ENCODE peak calls at places on chromosomes 3 and 15, in four cellular contexts. D is foreskin keratinocyte; B is activated CD8-positive, alpha-beta T cell treated with anti-CD3 and anti-CD28 coated beads for 36 hours; Q is neural crest cell. A is an unnamed sample.

GRCh38 chr15:25829075-25829474 is 34.1 kb downstream of the ATP10A start:
- DNase-seq in D (no peak), B (no peak), Q (no peak), A (no peak)

GRCh38 chr3:52854013-52854412 is 19.2 kb upstream of the MUSTN1 start:
- DNase-seq in D (no peak), B (no peak), Q (no peak), A (no peak)

GRCh38 chr3:87473944-87474343 is 197.6 kb upstream of the POU1F1 start:
- DNase-seq in D (no peak), B (no peak), Q (no peak), A (no peak)

GRCh38 chr15:75666823-75667501 is 19.2 kb downstream of the SNX33 start:
- DNase-seq in D (peak; percentile 100), B (no peak), Q (no peak), A (no peak)

GRCh38 chr3:195048059-195048905 is 222.7 kb downstream of the XXYLT1 start:
- DNase-seq in D (no peak), B (no peak), Q (no peak), A (no peak)

GRCh38 chr15:101689901-101690300 is 34.4 kb downstream of the TARS3 start:
- DNase-seq in D (peak; percentile 32), B (peak; percentile 61), Q (no peak), A (no peak)

GRCh38 chr3:122533931-122534334 is 19.2 kb upstream of the KPNA1 start:
- DNase-seq in D (peak; percentile 96), B (peak; percentile 69), Q (no peak), A (peak; percentile 77)

GRCh38 chr3:17579289-17580031 is 163.0 kb downstream of the TBC1D5 start:
- DNase-seq in D (no peak), B (no peak), Q (no peak), A (no peak)

GRCh38 chr15:89113263-89113662 is 25.0 kb downstream of the ABHD2 start:
- DNase-seq in D (no peak), B (no peak), Q (no peak), A (no peak)

GRCh38 chr3:179234244-179234643 is 16.7 kb downstream of the KCNMB3 start:
- DNase-seq in D (no peak), B (no peak), Q (no peak), A (no peak)

GRCh38 chr15:70794596-70795310 is 31.4 kb upstream of the UACA start:
- DNase-seq in D (no peak), B (no peak), Q (no peak), A (no peak)

GRCh38 chr15:82093774-82094211 is 48.0 kb upstream of the MEX3B start:
- DNase-seq in D (peak; percentile 74), B (no peak), Q (no peak), A (no peak)

GRCh38 chr3:180855364-180855763 is 57.1 kb upstream of the FXR1 start:
- DNase-seq in D (no peak), B (no peak), Q (no peak), A (no peak)

GRCh38 chr3:78729921-78730320 is 1037.9 kb downstream of the ROBO1 start:
- DNase-seq in D (no peak), B (no peak), Q (no peak), A (no peak)

GRCh38 chr15:71648095-71648494 is 162.3 kb upstream of the NR2E3 start:
- DNase-seq in D (no peak), B (no peak), Q (no peak), A (no peak)

GRCh38 chr3:158434412-158435038 is 136.5 kb upstream of the MLF1 start:
- DNase-seq in D (no peak), B (peak; percentile 52), Q (peak; percentile 54), A (peak; percentile 9)
- TF ChIP-seq CTCF in D (peak; percentile 90), B (peak; percentile 58), Q (peak; percentile 85), A (peak; percentile 72)

GRCh38 chr3:30730967-30731366 is 124.6 kb downstream of the TGFBR2 start:
- DNase-seq in D (no peak), B (no peak), Q (no peak), A (no peak)

GRCh38 chr3:30729512-30729911 is 123.1 kb downstream of the TGFBR2 start:
- DNase-seq in D (no peak), B (no peak), Q (no peak), A (no peak)

GRCh38 chr3:30733229-30733628 is 126.8 kb downstream of the TGFBR2 start:
- DNase-seq in D (no peak), B (no peak), Q (no peak), A (no peak)

GRCh38 chr3:30737746-30738499 is 131.5 kb downstream of the TGFBR2 start:
- DNase-seq in D (no peak), B (no peak), Q (no peak), A (no peak)

GRCh38 chr3:30733681-30734080 is 127.3 kb downstream of the TGFBR2 start:
- DNase-seq in D (no peak), B (no peak), Q (no peak), A (no peak)
- TF ChIP-seq CTCF in D (no peak), B (no peak), Q (no peak), A (no peak)

GRCh38 chr15:45225506-45226273 is 26.3 kb upstream of the SLC28A2 start:
- DNase-seq in D (no peak), B (peak; percentile 11), Q (no peak), A (no peak)
- TF ChIP-seq CTCF in D (no peak), B (no peak), Q (no peak), A (no peak)

DNA sequence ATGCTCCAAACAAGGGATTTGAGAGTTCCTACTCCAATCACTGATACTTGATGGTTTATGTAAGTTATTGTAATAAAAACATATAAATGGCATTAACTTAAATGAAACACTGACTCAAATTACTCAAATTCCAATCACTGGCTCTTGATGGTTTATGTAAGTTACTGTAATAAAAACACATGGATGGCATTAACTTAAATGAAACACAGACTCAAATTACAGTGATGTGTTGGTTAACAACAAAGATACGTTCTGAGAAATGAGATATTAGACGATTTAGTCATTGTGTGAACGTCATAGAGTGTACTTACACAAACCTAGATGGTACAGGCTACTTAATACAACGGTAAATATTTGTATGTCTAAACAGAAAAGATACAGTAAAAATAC is 6.6 kb downstream of the MOBP start:
- DNase-seq in D (no peak), B (no peak), Q (no peak), A (no peak)
- TF ChIP-seq CTCF in D (no peak), B (no peak), Q (no peak), A (no peak)

GRCh38 chr3:14413381-14414071 is 11.1 kb downstream of the SLC6A6 start:
- DNase-seq in D (no peak), B (no peak), Q (no peak), A (no peak)

GRCh38 chr3:14412831-14413380 is 10.5 kb downstream of the SLC6A6 start:
- DNase-seq in D (no peak), B (no peak), Q (no peak), A (no peak)

GRCh38 chr3:14410501-14411165 is 8.2 kb downstream of the SLC6A6 start:
- DNase-seq in D (peak; percentile 42), B (peak; percentile 60), Q (no peak), A (no peak)

GRCh38 chr3:14411166-14411526 is 8.7 kb downstream of the SLC6A6 start:
- DNase-seq in D (no peak), B (no peak), Q (no peak), A (no peak)

GRCh38 chr3:14411988-14412387 is 9.6 kb downstream of the SLC6A6 start:
- DNase-seq in D (no peak), B (no peak), Q (no peak), A (no peak)
- TF ChIP-seq CTCF in D (peak; percentile 32), B (no peak), Q (peak; percentile 47), A (no peak)

GRCh38 chr3:169769287-169770181 is at the start of gene ACTRT3:
- DNase-seq in D (no peak), B (peak; percentile 80), Q (peak; percentile 71), A (peak; percentile 59)

GRCh38 chr3:169771651-169772529 is 1.3 kb upstream of the MYNN start:
- DNase-seq in D (no peak), B (peak; percentile 70), Q (peak; percentile 69), A (no peak)

GRCh38 chr3:169774186-169774585 is 990 bp downstream of the MYNN start:
- DNase-seq in D (no peak), B (no peak), Q (no peak), A (no peak)

GRCh38 chr3:169772530-169772950 is 656 bp upstream of the MYNN start:
- DNase-seq in D (peak; percentile 74), B (no peak), Q (peak; percentile 52), A (peak; percentile 44)

DNA sequence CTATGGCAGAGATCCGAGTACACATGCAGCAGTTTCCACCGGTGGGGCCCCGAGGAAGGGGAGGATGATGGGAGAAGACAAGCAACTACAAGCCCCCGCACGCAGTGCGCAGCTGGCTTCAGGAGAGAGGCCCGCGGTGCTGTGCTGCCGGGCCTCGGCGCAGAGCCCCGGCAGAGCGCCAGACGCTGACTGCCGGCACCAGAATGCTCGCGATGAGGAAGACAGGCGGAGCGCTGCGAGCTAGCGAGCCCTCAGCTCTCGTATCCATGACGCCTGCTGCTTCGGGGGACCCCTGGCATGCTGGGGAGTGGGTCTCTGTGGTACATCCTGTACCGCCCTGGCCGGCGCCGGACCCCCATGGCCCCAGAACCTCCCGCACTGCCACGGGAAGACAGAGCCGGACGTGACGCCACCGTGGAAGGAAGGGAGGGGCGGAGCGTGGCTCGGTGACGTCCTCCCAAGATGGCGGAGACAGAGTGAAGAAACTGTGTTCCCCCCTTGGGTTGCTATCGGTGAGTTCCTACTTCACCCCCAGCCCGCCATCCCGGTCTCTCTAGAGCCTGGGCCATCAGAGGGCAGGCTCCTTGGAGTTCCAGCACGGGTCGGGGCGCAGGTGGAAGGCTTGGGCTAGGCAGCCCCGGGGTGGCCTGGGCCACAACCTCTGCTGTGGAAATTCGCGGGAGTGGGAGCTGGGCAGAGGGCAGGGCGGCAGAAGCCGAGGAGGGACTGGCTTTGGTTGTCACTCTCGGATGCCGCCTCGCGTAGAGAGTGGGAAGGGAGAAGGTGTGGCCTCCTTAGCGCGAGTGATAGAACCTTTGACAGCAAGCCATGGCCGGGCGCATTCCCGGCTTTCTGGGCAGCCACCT is at the start of gene MYNN:
- DNase-seq in D (peak; percentile 79), B (peak; percentile 95), Q (peak; percentile 79), A (peak; percentile 88)
- TF ChIP-seq CTCF in D (peak; percentile 36), B (no peak), Q (no peak), A (no peak)

GRCh38 chr3:15241341-15241740 is 35.3 kb downstream of the CAPN7 start:
- DNase-seq in D (no peak), B (peak; percentile 62), Q (no peak), A (peak; percentile 33)
- TF ChIP-seq CTCF in D (peak; percentile 54), B (peak; percentile 38), Q (peak; percentile 32), A (peak; percentile 37)

DNA sequence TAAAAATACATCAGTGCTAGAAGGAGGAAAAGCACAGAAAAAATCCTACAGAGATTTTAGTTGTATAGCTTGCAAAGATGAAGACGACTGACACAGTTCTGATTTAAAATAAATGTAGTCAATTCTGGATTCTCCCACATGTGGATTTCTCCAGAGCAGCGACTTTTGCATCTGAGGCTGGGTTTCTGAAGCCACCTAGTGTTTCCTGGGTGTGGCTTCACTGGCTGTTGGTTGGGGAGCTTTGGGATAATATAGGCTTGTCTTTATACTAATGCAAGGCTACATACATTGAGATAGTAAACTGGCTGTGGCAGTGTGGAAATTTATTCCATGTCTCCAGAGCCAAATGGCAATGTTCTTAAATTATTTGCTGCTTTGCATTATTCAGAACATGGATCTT is 158.1 kb upstream of the FEZF2 start:
- DNase-seq in D (no peak), B (no peak), Q (no peak), A (no peak)
- TF ChIP-seq CTCF in D (no peak), B (no peak), Q (no peak), A (no peak)

A was measured in GM10248.